ENCODE peak calls at places on chromosomes 6 and 20, in seven cellular contexts. One of them, this sample, is unnamed.

GRCh38 chr6:4299476-4299875 is 164.1 kb upstream of the ECI2 start:
- DNase-seq in neural progenitor cell: no peak
- DNase-seq in CD8-positive, alpha-beta memory T cell: no peak
- DNase-seq in neuronal stem cell: no peak
- DNase-seq in right atrium auricular region: no peak
- DNase-seq in Panc1: no peak
- DNase-seq in transverse colon: no peak
- DNase-seq in this sample: no peak

GRCh38 chr20:63946986-63947637 is 9.1 kb downstream of the UCKL1 start:
- DNase-seq in Panc1: no peak
- DNase-seq in neuronal stem cell: no peak
- DNase-seq in right atrium auricular region: no peak
- DNase-seq in transverse colon: no peak
- DNase-seq in CD8-positive, alpha-beta memory T cell: no peak
- DNase-seq in neural progenitor cell: no peak
- DNase-seq in this sample: no peak

GRCh38 chr6:137202078-137202477 is 17.1 kb downstream of the IFNGR1 start:
- DNase-seq in transverse colon: no peak
- DNase-seq in Panc1: no peak
- DNase-seq in CD8-positive, alpha-beta memory T cell: peak
- DNase-seq in right atrium auricular region: no peak
- DNase-seq in neuronal stem cell: no peak
- DNase-seq in neural progenitor cell: no peak
- DNase-seq in this sample: peak

GRCh38 chr6:21381336-21381963 is 212.1 kb upstream of the SOX4 start:
- DNase-seq in transverse colon: no peak
- DNase-seq in Panc1: no peak
- DNase-seq in CD8-positive, alpha-beta memory T cell: no peak
- DNase-seq in right atrium auricular region: no peak
- DNase-seq in neuronal stem cell: no peak
- DNase-seq in neural progenitor cell: no peak
- DNase-seq in this sample: no peak

GRCh38 chr6:169112483-169113320 is 140.9 kb downstream of the THBS2 start:
- DNase-seq in neuronal stem cell: no peak
- DNase-seq in neural progenitor cell: no peak
- DNase-seq in right atrium auricular region: no peak
- DNase-seq in Panc1: no peak
- DNase-seq in transverse colon: no peak
- DNase-seq in CD8-positive, alpha-beta memory T cell: no peak
- DNase-seq in this sample: no peak

GRCh38 chr6:74551896-74552295 is 654.0 kb downstream of the COL12A1 start:
- DNase-seq in CD8-positive, alpha-beta memory T cell: no peak
- DNase-seq in transverse colon: no peak
- DNase-seq in neural progenitor cell: no peak
- DNase-seq in Panc1: no peak
- DNase-seq in right atrium auricular region: no peak
- DNase-seq in neuronal stem cell: no peak
- DNase-seq in this sample: no peak

GRCh38 chr6:134379086-134379485 is 61.2 kb upstream of the SGK1 start:
- DNase-seq in Panc1: no peak
- DNase-seq in CD8-positive, alpha-beta memory T cell: no peak
- DNase-seq in right atrium auricular region: no peak
- DNase-seq in neural progenitor cell: no peak
- DNase-seq in transverse colon: peak
- DNase-seq in neuronal stem cell: no peak
- DNase-seq in this sample: no peak

GRCh38 chr20:21548390-21549035 is 34.6 kb upstream of the NKX2-2 start:
- DNase-seq in right atrium auricular region: no peak
- DNase-seq in transverse colon: no peak
- DNase-seq in CD8-positive, alpha-beta memory T cell: peak
- DNase-seq in neural progenitor cell: no peak
- DNase-seq in neuronal stem cell: no peak
- DNase-seq in Panc1: no peak
- DNase-seq in this sample: no peak

GRCh38 chr6:150667977-150668716 is 68.5 kb downstream of the PLEKHG1 start:
- DNase-seq in neuronal stem cell: peak
- DNase-seq in transverse colon: peak
- DNase-seq in Panc1: no peak
- DNase-seq in right atrium auricular region: peak
- DNase-seq in CD8-positive, alpha-beta memory T cell: no peak
- DNase-seq in neural progenitor cell: peak
- DNase-seq in this sample: peak

GRCh38 chr6:149075616-149076354 is 241.7 kb upstream of the TAB2 start:
- DNase-seq in neural progenitor cell: no peak
- DNase-seq in right atrium auricular region: no peak
- DNase-seq in neuronal stem cell: no peak
- DNase-seq in Panc1: no peak
- DNase-seq in transverse colon: no peak
- DNase-seq in CD8-positive, alpha-beta memory T cell: no peak
- DNase-seq in this sample: no peak
- H3K27ac ChIP-seq in neural progenitor cell: no peak
- H3K27ac ChIP-seq in right atrium auricular region: no peak
- H3K27ac ChIP-seq in neuronal stem cell: no peak
- H3K27ac ChIP-seq in Panc1: no peak
- H3K27ac ChIP-seq in transverse colon: no peak
- H3K27ac ChIP-seq in CD8-positive, alpha-beta memory T cell: no peak
- H3K27ac ChIP-seq in this sample: no peak

GRCh38 chr20:35303382-35303734 is 11.1 kb upstream of the FAM83C start:
- DNase-seq in neural progenitor cell: no peak
- DNase-seq in neuronal stem cell: no peak
- DNase-seq in CD8-positive, alpha-beta memory T cell: no peak
- DNase-seq in right atrium auricular region: no peak
- DNase-seq in transverse colon: no peak
- DNase-seq in Panc1: no peak
- DNase-seq in this sample: no peak
- H3K27ac ChIP-seq in neural progenitor cell: no peak
- H3K27ac ChIP-seq in neuronal stem cell: no peak
- H3K27ac ChIP-seq in CD8-positive, alpha-beta memory T cell: no peak
- H3K27ac ChIP-seq in right atrium auricular region: no peak
- H3K27ac ChIP-seq in transverse colon: peak
- H3K27ac ChIP-seq in Panc1: peak
- H3K27ac ChIP-seq in this sample: no peak

DNA sequence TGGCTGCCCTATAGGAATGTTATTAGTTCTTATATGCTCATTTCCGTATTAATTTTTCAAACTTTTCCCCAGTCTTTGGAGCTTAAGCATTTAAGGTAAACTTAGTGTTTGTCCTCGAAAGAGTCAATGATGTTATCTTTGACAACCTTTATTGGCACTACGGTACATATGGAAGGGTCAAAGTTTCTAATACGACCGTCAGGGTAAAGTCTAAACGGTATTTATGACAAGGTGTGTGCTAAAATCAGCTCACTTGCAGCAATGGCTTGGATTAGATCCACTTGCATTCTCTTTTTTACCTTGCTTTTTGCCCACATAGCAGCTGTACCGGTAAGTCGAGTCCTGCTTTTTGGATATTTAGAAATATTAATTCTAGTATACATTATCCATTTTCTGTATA is at the start of gene MEP1A:
- DNase-seq in transverse colon: no peak
- DNase-seq in Panc1: no peak
- DNase-seq in right atrium auricular region: no peak
- DNase-seq in neural progenitor cell: no peak
- DNase-seq in CD8-positive, alpha-beta memory T cell: no peak
- DNase-seq in neuronal stem cell: no peak
- DNase-seq in this sample: no peak
- H3K27ac ChIP-seq in transverse colon: no peak
- H3K27ac ChIP-seq in Panc1: no peak
- H3K27ac ChIP-seq in right atrium auricular region: no peak
- H3K27ac ChIP-seq in neural progenitor cell: no peak
- H3K27ac ChIP-seq in CD8-positive, alpha-beta memory T cell: no peak
- H3K27ac ChIP-seq in neuronal stem cell: no peak
- H3K27ac ChIP-seq in this sample: no peak

GRCh38 chr6:35611235-35611634 is 77.5 kb downstream of the FKBP5 start:
- DNase-seq in Panc1: no peak
- DNase-seq in transverse colon: no peak
- DNase-seq in neuronal stem cell: no peak
- DNase-seq in right atrium auricular region: no peak
- DNase-seq in neural progenitor cell: no peak
- DNase-seq in CD8-positive, alpha-beta memory T cell: peak
- DNase-seq in this sample: no peak
- H3K27ac ChIP-seq in Panc1: no peak
- H3K27ac ChIP-seq in transverse colon: peak
- H3K27ac ChIP-seq in neuronal stem cell: no peak
- H3K27ac ChIP-seq in right atrium auricular region: peak
- H3K27ac ChIP-seq in neural progenitor cell: no peak
- H3K27ac ChIP-seq in CD8-positive, alpha-beta memory T cell: no peak
- H3K27ac ChIP-seq in this sample: no peak

This sample was measured in substantia nigra.